ENCODE peak calls at places on chromosome 3, in seven cellular contexts. P, X, Q, K, S, D and O are unnamed samples.

GRCh38 chr3:41525288-41526064 is 326.2 kb downstream of the CTNNB1 start:
- DNase-seq in P (no peak), X (no peak), Q (no peak), K (no peak), S (no peak), D (peak; percentile 2), O (no peak)

GRCh38 chr3:17115186-17115585 is 230.4 kb downstream of the PLCL2 start:
- DNase-seq in P (no peak), X (no peak), Q (no peak), K (no peak), S (no peak), D (no peak), O (no peak)

GRCh38 chr3:27712136-27713065 is 9.7 kb downstream of the EOMES start:
- DNase-seq in P (no peak), X (peak; percentile 79), Q (peak; percentile 49), K (peak; percentile 67), S (peak; percentile 78), D (peak; percentile 93), O (peak; percentile 75)

GRCh38 chr3:95302044-95302443 is 1239.2 kb downstream of the NSUN3 start:
- DNase-seq in P (no peak), X (no peak), Q (peak; percentile 11), K (no peak), S (no peak), D (peak; percentile 64), O (no peak)

GRCh38 chr3:126293370-126294082 is 63.7 kb downstream of the KLF15 start:
- DNase-seq in P (no peak), X (no peak), Q (no peak), K (no peak), S (no peak), D (no peak), O (no peak)

GRCh38 chr3:26621891-26622633 is 510 bp upstream of the LRRC3B start:
- DNase-seq in P (no peak), X (no peak), Q (no peak), K (no peak), S (no peak), D (peak; percentile 12), O (no peak)

GRCh38 chr3:169060037-169060436 is 603.5 kb downstream of the MECOM start:
- DNase-seq in P (no peak), X (no peak), Q (no peak), K (no peak), S (no peak), D (peak; percentile 8), O (no peak)

GRCh38 chr3:143135150-143135549 is 15.6 kb downstream of the CHST2 start:
- DNase-seq in P (no peak), X (no peak), Q (peak; percentile 95), K (no peak), S (no peak), D (peak; percentile 27), O (peak; percentile 85)

GRCh38 chr3:106013971-106014370 is 145.2 kb upstream of the CBLB start:
- DNase-seq in P (no peak), X (no peak), Q (no peak), K (no peak), S (no peak), D (no peak), O (peak; percentile 38)

GRCh38 chr3:53287413-53287734 is 31.6 kb upstream of the TKT start:
- DNase-seq in P (no peak), X (no peak), Q (no peak), K (no peak), S (no peak), D (no peak), O (no peak)

GRCh38 chr3:120726784-120727183 is 15.5 kb downstream of the RABL3 start:
- DNase-seq in P (no peak), X (no peak), Q (no peak), K (no peak), S (no peak), D (no peak), O (no peak)

GRCh38 chr3:23657647-23658046 is 148.1 kb upstream of the UBE2E1 start:
- DNase-seq in P (no peak), X (no peak), Q (no peak), K (no peak), S (no peak), D (no peak), O (no peak)

GRCh38 chr3:193816656-193817311 is 223.8 kb downstream of the OPA1 start:
- DNase-seq in P (no peak), X (no peak), Q (no peak), K (peak; percentile 87), S (no peak), D (peak; percentile 95), O (no peak)

GRCh38 chr3:128412180-128413002 is 54.3 kb downstream of the DNAJB8 start:
- DNase-seq in P (no peak), X (no peak), Q (no peak), K (no peak), S (no peak), D (peak; percentile 65), O (no peak)

GRCh38 chr3:112048911-112049310 is 14.4 kb downstream of the TMPRSS7 start:
- DNase-seq in P (no peak), X (no peak), Q (no peak), K (no peak), S (no peak), D (peak; percentile 87), O (no peak)

GRCh38 chr3:113753376-113753985 is 6.6 kb downstream of the ATP6V1A start:
- DNase-seq in P (no peak), X (no peak), Q (no peak), K (no peak), S (no peak), D (peak; percentile 74), O (no peak)
- H3K4me3 ChIP-seq in P (no peak overlapping the region), X (no peak overlapping the region), Q (no peak overlapping the region), K (no peak overlapping the region), S (no peak overlapping the region), D (no peak overlapping the region), O (no peak overlapping the region)

DNA sequence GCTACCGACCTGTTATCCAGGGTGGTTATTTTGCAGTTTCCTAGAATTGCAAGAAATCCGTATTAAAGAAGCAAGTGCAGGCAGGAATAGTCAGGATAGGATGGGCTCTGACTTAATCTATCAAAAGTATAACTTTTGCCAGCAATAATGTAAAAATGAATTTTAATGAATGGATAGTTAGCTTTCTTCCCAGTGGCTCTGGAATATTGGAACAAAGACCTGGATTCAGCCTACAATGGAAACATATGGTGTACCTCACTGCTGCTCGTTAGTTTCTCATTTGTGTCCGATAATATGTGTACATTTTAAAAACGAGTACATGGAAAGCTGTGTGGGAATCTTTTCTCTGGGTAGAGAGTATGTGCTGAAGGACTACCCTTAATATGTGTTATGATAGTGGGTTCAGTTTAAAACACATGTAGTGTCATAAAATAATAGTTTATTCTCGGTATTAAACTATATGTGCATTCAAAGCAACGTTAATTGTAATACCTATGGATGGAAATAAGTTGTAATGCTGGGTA is 805 bp downstream of the SERPINI1 start:
- DNase-seq in P (no peak), X (no peak), Q (no peak), K (no peak), S (no peak), D (no peak), O (no peak)
- H3K4me3 ChIP-seq in P (peak overlapping the region; percentile 92), X (peak overlapping the region; percentile 60), Q (peak overlapping the region; percentile 68), K (peak overlapping the region; percentile 81), S (peak overlapping the region; percentile 92), D (no peak overlapping the region), O (peak overlapping the region; percentile 81)

GRCh38 chr3:43236008-43236407 is 50.3 kb upstream of the SNRK start:
- DNase-seq in P (no peak), X (no peak), Q (no peak), K (no peak), S (no peak), D (no peak), O (no peak)
- H3K4me3 ChIP-seq in P (no peak overlapping the region), X (no peak overlapping the region), Q (no peak overlapping the region), K (no peak overlapping the region), S (no peak overlapping the region), D (no peak overlapping the region), O (no peak overlapping the region)

DNA sequence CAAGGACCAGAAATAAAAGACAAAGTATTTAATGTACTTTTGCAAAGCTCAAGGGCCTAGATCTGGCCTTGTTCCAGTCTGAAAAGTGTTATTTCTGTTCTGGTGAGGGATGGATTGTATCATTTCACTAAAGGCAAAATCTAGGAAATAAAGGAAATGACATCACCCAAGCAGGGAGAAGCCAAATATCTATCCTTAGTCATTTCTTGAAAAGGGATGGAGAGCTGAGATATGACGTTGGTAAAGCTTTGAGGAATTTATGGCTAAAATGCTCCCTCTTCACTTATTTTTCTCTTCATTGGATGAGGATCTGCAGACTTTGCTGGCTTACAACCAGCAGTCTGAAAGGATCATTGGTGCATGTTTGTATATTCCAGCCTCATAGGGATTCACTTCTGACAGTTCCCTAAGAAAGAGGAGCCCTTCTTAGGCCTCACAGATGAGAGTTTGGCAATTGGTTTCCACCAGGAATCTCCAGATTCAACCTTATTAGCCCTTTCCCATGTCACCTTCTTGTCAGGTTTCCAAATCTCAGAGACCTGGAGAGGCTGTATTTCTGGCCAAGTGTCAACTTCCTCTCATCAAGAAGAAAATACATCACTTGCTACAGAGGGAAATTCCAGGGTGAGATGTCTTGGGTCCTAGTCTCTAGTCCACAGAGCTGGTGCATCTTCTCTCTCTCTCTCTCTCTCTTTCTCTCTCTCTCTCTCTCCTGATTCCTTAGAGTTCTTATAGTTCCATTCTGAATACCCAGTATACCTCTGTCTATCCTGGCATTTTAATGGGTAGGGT is 93.7 kb upstream of the BOC start:
- DNase-seq in P (no peak), X (no peak), Q (no peak), K (no peak), S (no peak), D (no peak), O (no peak)
- H3K4me3 ChIP-seq in P (no peak overlapping the region), X (no peak overlapping the region), Q (no peak overlapping the region), K (no peak overlapping the region), S (no peak overlapping the region), D (no peak overlapping the region), O (no peak overlapping the region)

DNA sequence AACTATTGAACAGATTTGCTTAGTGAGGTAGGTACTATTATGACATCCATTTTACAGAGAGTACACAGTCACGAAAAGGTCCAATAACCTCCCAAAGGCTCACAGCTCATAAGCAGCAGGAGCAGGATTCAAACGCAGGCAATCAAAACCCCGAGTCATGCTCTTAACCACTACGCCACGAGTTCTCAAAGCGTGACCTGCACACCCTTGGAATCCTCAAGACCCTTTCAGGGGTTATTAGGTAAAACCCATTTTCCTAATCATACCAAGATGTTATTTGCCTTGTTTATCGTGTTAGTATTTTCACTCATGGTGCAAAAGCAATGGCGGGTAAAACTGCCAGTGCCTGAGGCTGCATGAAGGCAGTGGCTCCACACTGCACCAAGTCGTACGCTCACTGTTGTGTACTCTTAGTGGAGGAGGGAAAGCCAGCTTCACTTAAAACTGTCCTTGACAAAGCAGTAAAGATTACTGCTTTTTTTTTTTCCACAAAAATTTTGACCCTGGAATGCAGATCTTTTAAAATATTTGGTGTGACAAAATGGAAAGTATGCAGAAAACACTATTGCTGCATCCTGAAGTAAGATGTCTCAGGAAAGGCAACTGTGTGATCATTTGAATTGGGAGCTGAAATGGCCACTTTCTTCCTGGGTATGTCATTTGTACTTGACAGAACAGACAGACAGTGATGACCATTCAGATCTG is 96.1 kb downstream of the IGF2BP2 start:
- DNase-seq in P (no peak), X (no peak), Q (no peak), K (no peak), S (no peak), D (no peak), O (no peak)
- H3K4me3 ChIP-seq in P (no peak overlapping the region), X (no peak overlapping the region), Q (no peak overlapping the region), K (no peak overlapping the region), S (no peak overlapping the region), D (no peak overlapping the region), O (no peak overlapping the region)

DNA sequence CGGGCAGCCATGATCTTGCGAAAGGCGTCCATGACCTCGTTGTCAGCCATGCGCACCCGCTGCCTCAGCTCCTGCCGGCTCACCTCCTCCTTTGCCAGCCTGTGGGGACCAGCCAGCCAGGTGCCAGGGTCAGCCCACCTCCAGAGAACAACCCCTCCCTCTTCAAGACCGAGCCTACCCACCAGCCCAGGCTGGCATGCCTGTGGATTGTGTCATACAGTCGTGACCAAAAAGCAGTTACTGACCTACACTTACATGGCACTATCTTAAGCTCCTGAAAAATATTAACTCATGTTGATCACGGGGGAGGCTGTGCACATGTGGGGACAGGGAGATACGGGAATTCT is 10.7 kb upstream of the CAMK1 start:
- DNase-seq in P (no peak), X (no peak), Q (no peak), K (no peak), S (no peak), D (no peak), O (no peak)
- H3K4me3 ChIP-seq in P (no peak overlapping the region), X (no peak overlapping the region), Q (no peak overlapping the region), K (no peak overlapping the region), S (peak overlapping the region; percentile 15), D (no peak overlapping the region), O (no peak overlapping the region)